ENCODE peak calls at places on chromosomes 11 and 22, in four cellular contexts. M is HCT116, J is SK-N-SH, I is GM12878. G is an unnamed sample.

GRCh38 chr11:117809236-117810055 is 12.4 kb upstream of the DSCAML1 start:
- DNase-seq in M (peak), J (peak), I (no peak), G (peak)

GRCh38 chr11:41499429-41499828 is 40.0 kb upstream of the LRRC4C start:
- DNase-seq in M (no peak), J (no peak), I (no peak), G (no peak)

GRCh38 chr11:94544832-94545640 is 1.3 kb downstream of the FUT4 start:
- DNase-seq in M (no peak), J (no peak), I (no peak), G (no peak)

GRCh38 chr11:57648791-57649735 is 649 bp downstream of the YPEL4 start:
- DNase-seq in M (no peak), J (peak), I (no peak), G (no peak)

GRCh38 chr22:25148149-25148691 is 51.4 kb upstream of the CRYBB3 start:
- DNase-seq in M (no peak), J (no peak), I (no peak), G (no peak)

GRCh38 chr11:10329356-10329755 is 24.5 kb downstream of the ADM start:
- DNase-seq in M (no peak), J (no peak), I (no peak), G (no peak)

GRCh38 chr22:22042009-22042408 is 59.4 kb upstream of the TOP3B start:
- DNase-seq in M (no peak), J (no peak), I (peak), G (no peak)

GRCh38 chr11:90556026-90556425 is 333.2 kb upstream of the CHORDC1 start:
- DNase-seq in M (no peak), J (no peak), I (no peak), G (no peak)

GRCh38 chr11:68750197-68750987 is 928 bp downstream of the TESMIN start:
- DNase-seq in M (no peak), J (no peak), I (no peak), G (peak)

GRCh38 chr22:22408731-22409696 is 99.5 kb downstream of the ZNF280B start:
- DNase-seq in M (peak), J (peak), I (no peak), G (peak)

GRCh38 chr22:47605886-47606285 is 843.4 kb downstream of the TBC1D22A start:
- DNase-seq in M (no peak), J (no peak), I (no peak), G (no peak)

GRCh38 chr22:31124290-31124689 is 1.5 kb downstream of the INPP5J start:
- DNase-seq in M (no peak), J (no peak), I (no peak), G (no peak)

GRCh38 chr22:44365196-44365802 is 52.5 kb upstream of the SHISAL1 start:
- DNase-seq in M (no peak), J (no peak), I (no peak), G (no peak)

GRCh38 chr11:72038491-72038890 is 39.8 kb downstream of the IL18BP start:
- DNase-seq in M (no peak), J (peak), I (no peak), G (peak)

GRCh38 chr11:36763187-36763586 is 165.2 kb upstream of the RAG2 start:
- DNase-seq in M (no peak), J (peak), I (no peak), G (no peak)

GRCh38 chr22:29394931-29395581 is 6.7 kb upstream of the AP1B1 start:
- DNase-seq in M (peak), J (peak), I (no peak), G (no peak)

GRCh38 chr11:58292017-58292416 is 24.0 kb upstream of the OR10W1 start:
- DNase-seq in M (no peak), J (no peak), I (no peak), G (no peak)

GRCh38 chr22:17706451-17706900 is 67.8 kb downstream of the BID start:
- DNase-seq in M (peak), J (peak), I (peak), G (peak)

GRCh38 chr11:65903068-65903481 is 2.9 kb upstream of the FOSL1 start:
- DNase-seq in M (peak), J (no peak), I (no peak), G (no peak)

GRCh38 chr11:11425806-11426205 is 72.8 kb upstream of the CSNK2A3 start:
- DNase-seq in M (no peak), J (no peak), I (no peak), G (no peak)

GRCh38 chr11:9787981-9788521 is 124.2 kb downstream of the SWAP70 start:
- DNase-seq in M (no peak), J (no peak), I (no peak), G (no peak)

GRCh38 chr11:73140213-73141030 is 1.7 kb downstream of the FCHSD2 start:
- DNase-seq in M (no peak), J (peak), I (no peak), G (peak)

GRCh38 chr11:109730669-109731068 is 308.7 kb downstream of the C11orf87 start:
- DNase-seq in M (no peak), J (no peak), I (no peak), G (no peak)

GRCh38 chr11:44404323-44404705 is 94.4 kb upstream of the ALX4 start:
- DNase-seq in M (no peak), J (no peak), I (no peak), G (no peak)

GRCh38 chr22:40597541-40598453 is 38.7 kb downstream of the MRTFA start:
- DNase-seq in M (no peak), J (no peak), I (no peak), G (no peak)

GRCh38 chr11:120563698-120564572 is 52.4 kb downstream of the GRIK4 start:
- DNase-seq in M (no peak), J (no peak), I (no peak), G (no peak)

GRCh38 chr11:74138572-74138971 is 32.2 kb downstream of the C2CD3 start:
- DNase-seq in M (peak), J (no peak), I (no peak), G (peak)

GRCh38 chr22:22745225-22746060 is 101.0 kb downstream of the GGTLC2 start:
- DNase-seq in M (no peak), J (peak), I (no peak), G (no peak)

GRCh38 chr11:114366331-114367243 is 33.7 kb downstream of the C11orf71 start:
- DNase-seq in M (no peak), J (no peak), I (no peak), G (no peak)
- TF ChIP-seq JUND in M (no peak), J (peak), I (no peak), G (no peak)

GRCh38 chr11:104728927-104729326 is 169.3 kb downstream of the CASP12 start:
- DNase-seq in M (no peak), J (no peak), I (no peak), G (no peak)
- TF ChIP-seq JUND in M (no peak), J (no peak), I (no peak), G (no peak)

GRCh38 chr11:128271401-128271800 is 316.0 kb downstream of the ETS1 start:
- DNase-seq in M (no peak), J (no peak), I (no peak), G (no peak)
- TF ChIP-seq JUND in M (no peak), J (no peak), I (no peak), G (no peak)

DNA sequence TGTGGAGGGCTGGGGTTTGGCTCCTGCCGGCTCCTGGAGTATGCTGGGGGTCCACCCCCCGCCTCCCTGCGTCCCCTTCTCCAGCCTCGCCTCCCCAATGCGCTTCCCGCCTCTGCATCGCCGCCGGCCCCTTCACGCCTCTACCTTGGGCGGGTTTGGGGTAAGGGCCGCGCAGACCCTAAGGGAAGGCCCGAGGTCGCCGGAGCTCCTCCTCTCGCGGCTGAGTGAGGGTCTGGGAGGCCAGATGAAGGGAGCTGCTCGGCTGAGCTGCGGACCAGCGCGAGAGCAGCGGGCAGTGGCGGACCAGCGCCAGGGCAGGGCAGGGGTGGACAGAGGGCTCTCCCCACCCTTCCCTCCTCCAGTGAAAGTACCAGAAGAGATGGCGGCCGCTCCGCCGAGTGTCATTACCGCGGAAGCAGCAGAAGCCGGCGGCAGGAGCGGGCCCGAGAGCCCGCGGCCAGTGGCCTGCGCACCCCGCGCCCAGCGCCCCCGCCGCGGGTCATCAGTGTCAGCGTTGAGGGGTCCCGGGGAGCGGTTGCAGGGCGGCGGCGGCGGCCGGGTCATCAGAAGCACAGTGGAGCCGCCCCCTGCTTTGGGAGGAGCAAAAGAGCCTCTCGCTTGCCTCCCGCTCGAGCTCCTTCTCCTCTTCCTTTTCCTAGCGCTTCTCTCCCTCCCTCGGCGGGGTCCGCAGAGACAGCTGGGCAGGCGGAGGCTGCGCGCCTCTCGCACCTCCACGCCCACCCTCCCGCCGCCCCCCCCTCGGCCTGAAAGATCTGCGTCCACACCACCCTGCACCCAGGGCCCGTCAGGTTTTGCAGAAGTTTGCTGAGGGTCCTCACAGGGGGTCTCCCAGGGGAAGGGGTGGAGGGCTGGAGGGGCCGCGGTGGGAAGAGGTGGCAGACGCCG is 255.7 kb upstream of the CADM1 start:
- DNase-seq in M (no peak), J (peak), I (no peak), G (no peak)
- TF ChIP-seq JUND in M (no peak), J (no peak), I (no peak), G (no peak)

GRCh38 chr11:19121646-19122045 is 4.7 kb downstream of the ZDHHC13 start:
- DNase-seq in M (no peak), J (no peak), I (no peak), G (no peak)
- TF ChIP-seq JUND in M (no peak), J (no peak), I (no peak), G (no peak)

GRCh38 chr11:106717222-106717621 is 301.1 kb downstream of the GUCY1A2 start:
- DNase-seq in M (no peak), J (no peak), I (no peak), G (no peak)

GRCh38 chr11:106727261-106727660 is 291.0 kb downstream of the GUCY1A2 start:
- DNase-seq in M (no peak), J (no peak), I (no peak), G (no peak)

GRCh38 chr11:106724293-106724892 is 293.9 kb downstream of the GUCY1A2 start:
- DNase-seq in M (no peak), J (no peak), I (no peak), G (no peak)

GRCh38 chr11:106728861-106729260 is 289.4 kb downstream of the GUCY1A2 start:
- DNase-seq in M (no peak), J (no peak), I (no peak), G (no peak)

GRCh38 chr11:106723071-106723470 is 295.2 kb downstream of the GUCY1A2 start:
- DNase-seq in M (no peak), J (no peak), I (no peak), G (no peak)
- TF ChIP-seq JUND in M (no peak), J (no peak), I (no peak), G (no peak)